ENCODE peak calls at places on chromosomes 3 and 15, in five cellular contexts. L is naive thymus-derived CD8-positive, alpha-beta T cell; Z is activated B cell treated with CpG ODN at 0.5 μM for 24 hours; G is left lobe of liver; J is SK-N-SH treated with all-trans-retinoic acid at 6 μM for 48 hours. T is an unnamed sample.

GRCh38 chr15:62346168-62346567 is 181.1 kb upstream of the C2CD4B start:
- ATAC-seq in Z (no peak), J (no peak), L (no peak), G (no peak), T (no peak)

GRCh38 chr3:76859596-76859995 is 180.3 kb upstream of the ROBO2 start:
- ATAC-seq in G (no peak), L (no peak), Z (no peak), J (no peak), T (no peak)

GRCh38 chr3:87810427-87810826 is 248.4 kb downstream of the CGGBP1 start:
- ATAC-seq in L (no peak), Z (no peak), G (no peak), J (no peak), T (no peak)

GRCh38 chr3:87706176-87706575 is 352.6 kb downstream of the CGGBP1 start:
- ATAC-seq in J (no peak), L (no peak), Z (no peak), G (no peak), T (no peak)

GRCh38 chr15:98954411-98954810 is 53.2 kb downstream of the PGPEP1L start:
- ATAC-seq in J (peak), L (no peak), Z (no peak), G (peak), T (no peak)

GRCh38 chr3:142088522-142088921 is 60.8 kb downstream of the TFDP2 start:
- ATAC-seq in G (peak), J (no peak), Z (no peak), L (no peak), T (no peak)

GRCh38 chr3:102473648-102474047 is 38.8 kb downstream of the ZPLD1 start:
- ATAC-seq in L (no peak), G (no peak), J (no peak), Z (no peak), T (no peak)

GRCh38 chr15:33322091-33322490 is 11.3 kb downstream of the RYR3 start:
- ATAC-seq in G (no peak), J (no peak), Z (no peak), L (no peak), T (no peak)

GRCh38 chr15:26564354-26564753 is 208.5 kb downstream of the GABRB3 start:
- ATAC-seq in J (no peak), L (no peak), Z (no peak), G (no peak), T (no peak)

GRCh38 chr3:195263193-195263924 is 7.6 kb downstream of the XXYLT1 start:
- ATAC-seq in J (no peak), G (no peak), Z (no peak), L (no peak), T (no peak)

GRCh38 chr3:67635257-67635656 is 19.2 kb downstream of the SUCLG2 start:
- ATAC-seq in J (peak), L (no peak), Z (no peak), G (peak), T (peak)

GRCh38 chr3:25009665-25010064 is 418.4 kb upstream of the RARB start:
- ATAC-seq in Z (no peak), G (peak), J (no peak), L (no peak), T (no peak)

GRCh38 chr3:109098245-109098644 is 19.7 kb downstream of the MORC1 start:
- ATAC-seq in J (peak), L (no peak), Z (no peak), G (peak), T (no peak)

GRCh38 chr3:107870989-107871638 is 219.7 kb downstream of the CD47 start:
- ATAC-seq in Z (no peak), G (no peak), L (no peak), J (no peak), T (peak)

GRCh38 chr3:189530822-189531221 is 100.4 kb upstream of the TP63 start:
- ATAC-seq in Z (no peak), G (no peak), L (no peak), J (no peak), T (no peak)

GRCh38 chr3:39415983-39416382 is 9.5 kb downstream of the RPSA start:
- ATAC-seq in Z (no peak), G (peak), J (peak), L (no peak), T (peak)

GRCh38 chr3:136535906-136536305 is 216.3 kb downstream of the STAG1 start:
- ATAC-seq in Z (no peak), L (no peak), G (no peak), J (peak), T (no peak)

GRCh38 chr3:132713977-132714727 is 8.1 kb downstream of the NPHP3 start:
- ATAC-seq in G (no peak), L (no peak), Z (no peak), J (no peak), T (no peak)

GRCh38 chr15:60124460-60125070 is 120.5 kb downstream of the FOXB1 start:
- ATAC-seq in L (no peak), Z (no peak), G (no peak), J (no peak), T (no peak)

GRCh38 chr3:120160050-120160449 is 65.8 kb upstream of the GSK3B start:
- ATAC-seq in J (peak), G (peak), Z (no peak), L (no peak), T (no peak)

GRCh38 chr15:90991587-90992285 is 2.6 kb downstream of the PRC1 start:
- ATAC-seq in Z (no peak), L (no peak), J (no peak), G (no peak), T (no peak)

T was measured in activated CD4-positive, CD25-positive, alpha-beta regulatory T cell treated with anti-CD3 and anti-CD28 coated beads, Interleukin-2, amount 50 U/mL, for 24 hours.